ENCODE peak calls at places on chromosome 11, in eight cellular contexts. T is NB4; F is posterior vena cava; E is H54; H is stimulated activated CD4-positive, alpha-beta T cell treated with anti-CD3 and anti-CD28 coated beads, Interleukin-1b, Interleukin-23, amount 100 ng/mL, for 24 hours; R is T-helper 1 cell; S is neural progenitor cell; B is activated CD4-positive, alpha-beta T cell treated with anti-CD3 and anti-CD28 coated beads, Interleukin-2, amount 50 U/mL, for 1 hour. Y is an unnamed sample.

GRCh38 chr11:68688881-68689280 is 4.5 kb downstream of the GAL start:
- DNase-seq in R (no peak), T (no peak), S (no peak), H (no peak), F (no peak), B (no peak), E (no peak), Y (no peak)

GRCh38 chr11:6599884-6600390 is 3.5 kb downstream of the RRP8 start:
- DNase-seq in B (no peak), R (no peak), S (no peak), T (no peak), H (no peak), E (no peak), F (no peak), Y (no peak)

GRCh38 chr11:115291391-115291744 is 212.8 kb downstream of the CADM1 start:
- DNase-seq in S (no peak), E (no peak), R (no peak), F (no peak), B (no peak), H (no peak), T (no peak), Y (no peak)

GRCh38 chr11:70579376-70579955 is 181.1 kb downstream of the CTTN start:
- DNase-seq in B (no peak), E (no peak), R (no peak), T (no peak), F (peak; percentile 69), H (no peak), S (no peak), Y (no peak)

GRCh38 chr11:2558402-2558801 is 113.6 kb downstream of the KCNQ1 start:
- DNase-seq in E (no peak), F (peak; percentile 72), S (no peak), B (no peak), H (no peak), T (no peak), R (no peak), Y (no peak)

GRCh38 chr11:14065692-14066091 is 103.2 kb downstream of the SPON1 start:
- DNase-seq in R (no peak), S (no peak), F (no peak), E (no peak), H (no peak), T (no peak), B (no peak), Y (no peak)

GRCh38 chr11:23425379-23425778 is 565.1 kb upstream of the CCDC179 start:
- DNase-seq in E (no peak), H (no peak), F (no peak), S (no peak), T (no peak), R (no peak), B (no peak), Y (no peak)

GRCh38 chr11:90321018-90321417 is 98.2 kb upstream of the CHORDC1 start:
- DNase-seq in S (no peak), R (no peak), B (no peak), T (no peak), F (no peak), H (no peak), E (no peak), Y (no peak)

GRCh38 chr11:122743949-122744876 is 88.7 kb downstream of the UBASH3B start:
- DNase-seq in B (peak; percentile 75), S (no peak), H (peak; percentile 50), T (peak; percentile 96), F (no peak), E (no peak), R (peak; percentile 67), Y (peak; percentile 65)

GRCh38 chr11:29934115-29934638 is 82.7 kb downstream of the KCNA4 start:
- DNase-seq in T (no peak), H (no peak), B (no peak), S (no peak), F (no peak), R (no peak), E (no peak), Y (no peak)

GRCh38 chr11:90476442-90477007 is 253.7 kb upstream of the CHORDC1 start:
- DNase-seq in R (no peak), F (no peak), E (no peak), S (peak; percentile 58), T (peak; percentile 71), B (peak; percentile 13), H (no peak), Y (peak; percentile 0)

GRCh38 chr11:86798988-86799387 is 1.4 kb upstream of the PRSS23 start:
- DNase-seq in B (no peak), S (no peak), E (no peak), R (no peak), T (no peak), F (no peak), H (no peak), Y (no peak)

GRCh38 chr11:14411818-14412217 is 52.8 kb upstream of the RRAS2 start:
- DNase-seq in B (no peak), T (peak; percentile 81), E (no peak), R (no peak), H (no peak), F (peak; percentile 88), S (no peak), Y (no peak)

GRCh38 chr11:16987205-16987568 is 27.0 kb downstream of the PLEKHA7 start:
- DNase-seq in E (no peak), F (no peak), R (no peak), T (no peak), H (no peak), B (no peak), S (no peak), Y (no peak)

GRCh38 chr11:126079640-126080205 is 17.1 kb upstream of the CDON start:
- DNase-seq in F (no peak), E (no peak), B (no peak), H (no peak), T (no peak), S (peak; percentile 30), R (no peak), Y (no peak)

GRCh38 chr11:33017478-33017877 is 1.8 kb downstream of the DEPDC7 start:
- DNase-seq in H (no peak), T (no peak), E (no peak), R (no peak), F (no peak), S (no peak), B (no peak), Y (no peak)

GRCh38 chr11:13885083-13885482 is 77.4 kb upstream of the SPON1 start:
- DNase-seq in T (no peak), S (no peak), B (no peak), E (no peak), R (no peak), F (no peak), H (no peak), Y (no peak)

GRCh38 chr11:96642584-96642983 is 252.8 kb downstream of the JRKL start:
- DNase-seq in B (no peak), E (no peak), T (no peak), S (peak; percentile 3), H (no peak), F (no peak), R (no peak), Y (no peak)

GRCh38 chr11:76566811-76567210 is 103.7 kb downstream of the LRRC32 start:
- DNase-seq in H (no peak), E (no peak), S (no peak), T (no peak), B (no peak), F (no peak), R (no peak), Y (no peak)